ENCODE peak calls at places on chromosomes 11 and 22, in eight cellular contexts. I is activated gamma-delta T cell treated with anti-CD3 and anti-CD28 coated beads, Interleukin-2, amount 50 U/mL, for 16 hours; O is SW480; T is smooth muscle cell of the brain vasculature; H is HFFc6; Z is A172; S is B cell; W is activated naive CD4-positive, alpha-beta T cell treated with anti-CD3 and anti-CD28 coated beads, Interleukin-2, amount 10 ng/mL, durations not matched to agents 7 days and 5 days. F is an unnamed sample.

GRCh38 chr11:3840870-3841425 is at the start of gene RHOG:
- DNase-seq in O (no peak), Z (peak; percentile 82), H (no peak), W (no peak), I (no peak), S (peak; percentile 85), T (no peak), F (peak; percentile 63)

GRCh38 chr11:898540-899190 is 11.9 kb downstream of the CHID1 start:
- DNase-seq in W (no peak), H (no peak), T (no peak), I (no peak), Z (peak; percentile 56), O (peak; percentile 12), S (no peak), F (no peak)

GRCh38 chr11:7964873-7965272 is 374 bp downstream of the NLRP10 start:
- DNase-seq in T (no peak), S (no peak), H (peak; percentile 50), W (no peak), I (no peak), Z (no peak), O (no peak), F (no peak)

GRCh38 chr11:109150603-109151002 is 271.4 kb upstream of the C11orf87 start:
- DNase-seq in S (no peak), I (no peak), H (no peak), W (no peak), T (no peak), Z (no peak), O (peak; percentile 7), F (no peak)

GRCh38 chr11:122626266-122626665 is 29.3 kb upstream of the UBASH3B start:
- DNase-seq in T (no peak), H (no peak), S (no peak), I (no peak), W (no peak), O (no peak), Z (no peak), F (no peak)

GRCh38 chr11:76077575-76078150 is 128.6 kb downstream of the WNT11 start:
- DNase-seq in Z (no peak), W (no peak), T (no peak), S (no peak), O (no peak), I (no peak), H (no peak), F (no peak)

GRCh38 chr11:34358258-34358665 is 452 bp upstream of the ABTB2 start:
- DNase-seq in Z (peak; percentile 57), S (no peak), I (peak; percentile 18), W (no peak), H (no peak), T (no peak), O (peak; percentile 78), F (no peak)

GRCh38 chr11:124920870-124921609 is 2.0 kb downstream of the HEPN1 start:
- DNase-seq in W (peak; percentile 82), O (no peak), T (no peak), S (peak; percentile 56), H (no peak), I (peak; percentile 73), Z (no peak), F (peak; percentile 41)

GRCh38 chr22:35421121-35421520 is 21.2 kb downstream of the MCM5 start:
- DNase-seq in W (no peak), Z (no peak), T (no peak), H (no peak), I (no peak), S (no peak), O (no peak), F (no peak)